ENCODE peak calls at places on chromosome 5, in four cellular contexts. One of them, this sample, is unnamed.

GRCh38 chr5:134088291-134088690 is 26.2 kb upstream of the TCF7 start:
- DNase-seq in OCI-LY7: no peak
- DNase-seq in GM23338: no peak
- DNase-seq in PC-3: no peak
- DNase-seq in this sample: peak

GRCh38 chr5:126516133-126516532 is 78.9 kb downstream of the ALDH7A1 start:
- DNase-seq in OCI-LY7: no peak
- DNase-seq in GM23338: no peak
- DNase-seq in PC-3: no peak
- DNase-seq in this sample: peak

GRCh38 chr5:130335116-130335515 is 430.9 kb downstream of the CHSY3 start:
- DNase-seq in OCI-LY7: no peak
- DNase-seq in GM23338: no peak
- DNase-seq in PC-3: peak
- DNase-seq in this sample: no peak

GRCh38 chr5:141186897-141187512 is at the start of gene PCDHB9:
- DNase-seq in OCI-LY7: peak
- DNase-seq in GM23338: peak
- DNase-seq in PC-3: peak
- DNase-seq in this sample: peak

GRCh38 chr5:71452876-71453275 is 2.6 kb upstream of the BDP1 start:
- DNase-seq in OCI-LY7: no peak
- DNase-seq in GM23338: no peak
- DNase-seq in PC-3: peak
- DNase-seq in this sample: no peak

GRCh38 chr5:173451031-173451430 is 122.8 kb upstream of the STC2 start:
- DNase-seq in OCI-LY7: peak
- DNase-seq in GM23338: peak
- DNase-seq in PC-3: peak
- DNase-seq in this sample: peak

GRCh38 chr5:151155777-151156731 is 1.5 kb downstream of the ANXA6 start:
- DNase-seq in OCI-LY7: peak
- DNase-seq in GM23338: no peak
- DNase-seq in PC-3: no peak
- DNase-seq in this sample: peak

GRCh38 chr5:82004511-82004910 is 32.7 kb downstream of the ATG10 start:
- DNase-seq in OCI-LY7: no peak
- DNase-seq in GM23338: no peak
- DNase-seq in PC-3: peak
- DNase-seq in this sample: peak

GRCh38 chr5:139733698-139734491 is 61.7 kb upstream of the PSD2 start:
- DNase-seq in OCI-LY7: no peak
- DNase-seq in GM23338: peak
- DNase-seq in PC-3: no peak
- DNase-seq in this sample: no peak

GRCh38 chr5:129387944-129388343 is 72.2 kb upstream of the ADAMTS19 start:
- DNase-seq in OCI-LY7: no peak
- DNase-seq in GM23338: no peak
- DNase-seq in PC-3: no peak
- DNase-seq in this sample: no peak

GRCh38 chr5:111820072-111820471 is 63.1 kb upstream of the NREP start:
- DNase-seq in OCI-LY7: peak
- DNase-seq in GM23338: no peak
- DNase-seq in PC-3: peak
- DNase-seq in this sample: no peak

GRCh38 chr5:107743357-107744000 is 72.7 kb upstream of the EFNA5 start:
- DNase-seq in OCI-LY7: no peak
- DNase-seq in GM23338: no peak
- DNase-seq in PC-3: peak
- DNase-seq in this sample: peak

GRCh38 chr5:27830551-27830950 is 792.2 kb upstream of the CDH9 start:
- DNase-seq in OCI-LY7: no peak
- DNase-seq in GM23338: no peak
- DNase-seq in PC-3: no peak
- DNase-seq in this sample: peak

GRCh38 chr5:178357127-178357526 is 124.5 kb upstream of the PHYKPL start:
- DNase-seq in OCI-LY7: no peak
- DNase-seq in GM23338: peak
- DNase-seq in PC-3: no peak
- DNase-seq in this sample: no peak

GRCh38 chr5:178150977-178151734 is 2.5 kb downstream of the NHP2 start:
- DNase-seq in OCI-LY7: no peak
- DNase-seq in GM23338: no peak
- DNase-seq in PC-3: no peak
- DNase-seq in this sample: peak

GRCh38 chr5:32172908-32173393 is 1.2 kb downstream of the GOLPH3 start:
- DNase-seq in OCI-LY7: peak
- DNase-seq in GM23338: no peak
- DNase-seq in PC-3: peak
- DNase-seq in this sample: peak

GRCh38 chr5:9932770-9933169 is 302.6 kb upstream of the TAS2R1 start:
- DNase-seq in OCI-LY7: no peak
- DNase-seq in GM23338: peak
- DNase-seq in PC-3: peak
- DNase-seq in this sample: peak

GRCh38 chr5:169576181-169576598 is 7.4 kb upstream of the SPDL1 start:
- DNase-seq in OCI-LY7: no peak
- DNase-seq in GM23338: no peak
- DNase-seq in PC-3: peak
- DNase-seq in this sample: peak

GRCh38 chr5:101047181-101047580 is 144.1 kb upstream of the ST8SIA4 start:
- DNase-seq in OCI-LY7: no peak
- DNase-seq in GM23338: no peak
- DNase-seq in PC-3: no peak
- DNase-seq in this sample: peak

GRCh38 chr5:81749186-81749561 is 1.7 kb downstream of the SSBP2 start:
- DNase-seq in OCI-LY7: no peak
- DNase-seq in GM23338: peak
- DNase-seq in PC-3: no peak
- DNase-seq in this sample: peak

GRCh38 chr5:59713488-59713844 is 180.1 kb downstream of the PDE4D start:
- DNase-seq in OCI-LY7: no peak
- DNase-seq in GM23338: no peak
- DNase-seq in PC-3: no peak
- DNase-seq in this sample: no peak

GRCh38 chr5:15082096-15082495 is 210.5 kb upstream of the ANKH start:
- DNase-seq in OCI-LY7: no peak
- DNase-seq in GM23338: no peak
- DNase-seq in PC-3: no peak
- DNase-seq in this sample: no peak

GRCh38 chr5:75167345-75167744 is 69.3 kb downstream of the ANKRD31 start:
- DNase-seq in OCI-LY7: no peak
- DNase-seq in GM23338: peak
- DNase-seq in PC-3: peak
- DNase-seq in this sample: peak

GRCh38 chr5:116559673-116560164 is 14.9 kb downstream of the SEMA6A start:
- DNase-seq in OCI-LY7: no peak
- DNase-seq in GM23338: peak
- DNase-seq in PC-3: no peak
- DNase-seq in this sample: no peak

GRCh38 chr5:134183481-134183880 is 6.7 kb upstream of the SKP1 start:
- DNase-seq in OCI-LY7: no peak
- DNase-seq in GM23338: no peak
- DNase-seq in PC-3: no peak
- DNase-seq in this sample: no peak

GRCh38 chr5:126104341-126104740 is 318.9 kb upstream of the GRAMD2B start:
- DNase-seq in OCI-LY7: no peak
- DNase-seq in GM23338: no peak
- DNase-seq in PC-3: no peak
- DNase-seq in this sample: no peak

GRCh38 chr5:160565376-160565775 is 143.7 kb downstream of the PTTG1 start:
- DNase-seq in OCI-LY7: no peak
- DNase-seq in GM23338: no peak
- DNase-seq in PC-3: no peak
- DNase-seq in this sample: no peak

GRCh38 chr5:19795218-19795617 is 192.8 kb downstream of the CDH18 start:
- DNase-seq in OCI-LY7: no peak
- DNase-seq in GM23338: peak
- DNase-seq in PC-3: peak
- DNase-seq in this sample: peak

GRCh38 chr5:167294861-167295685 is 996.4 kb upstream of the WWC1 start:
- DNase-seq in OCI-LY7: no peak
- DNase-seq in GM23338: peak
- DNase-seq in PC-3: peak
- DNase-seq in this sample: peak

GRCh38 chr5:158609729-158610128 is 490.0 kb downstream of the EBF1 start:
- DNase-seq in OCI-LY7: no peak
- DNase-seq in GM23338: no peak
- DNase-seq in PC-3: no peak
- DNase-seq in this sample: peak

GRCh38 chr5:181052928-181053759 is 13.1 kb downstream of the BTNL9 start:
- DNase-seq in OCI-LY7: peak
- DNase-seq in GM23338: peak
- DNase-seq in PC-3: peak
- DNase-seq in this sample: peak

GRCh38 chr5:84885479-84886258 is 501.0 kb upstream of the EDIL3 start:
- DNase-seq in OCI-LY7: no peak
- DNase-seq in GM23338: no peak
- DNase-seq in PC-3: peak
- DNase-seq in this sample: no peak

GRCh38 chr5:104793031-104793430 is 1230.4 kb upstream of the NUDT12 start:
- DNase-seq in OCI-LY7: no peak
- DNase-seq in GM23338: no peak
- DNase-seq in PC-3: peak
- DNase-seq in this sample: no peak

DNA sequence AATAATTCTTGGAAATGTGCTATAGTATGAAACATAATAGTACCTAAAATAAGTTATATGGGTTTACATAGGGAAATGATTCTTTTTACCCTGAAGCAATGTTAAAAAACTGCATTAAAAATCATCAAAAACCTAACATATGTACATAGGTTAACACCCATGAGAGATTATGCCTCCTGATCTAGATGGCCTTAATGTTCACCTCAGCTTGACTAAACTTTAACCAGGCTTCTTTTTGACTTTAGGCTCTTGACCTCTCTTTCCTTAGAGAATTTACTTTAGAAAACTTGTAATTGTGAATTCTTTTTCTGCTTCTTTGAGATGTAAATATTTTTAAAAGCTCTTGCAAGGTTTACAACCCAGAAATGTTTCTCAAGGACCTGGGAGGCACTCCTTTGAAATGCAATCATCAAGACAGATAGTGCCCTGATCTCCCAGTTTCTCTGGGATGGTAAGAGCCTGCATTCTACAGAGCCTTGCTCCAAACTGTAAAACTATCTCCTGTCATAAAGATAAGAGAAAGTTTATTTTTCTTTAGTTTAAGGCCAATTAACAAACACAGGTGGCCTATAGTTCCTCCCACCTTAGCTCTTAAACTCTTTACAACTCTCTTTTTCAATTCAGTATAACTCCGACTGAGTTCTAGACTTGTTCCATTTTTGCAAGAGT is 1231.0 kb upstream of the NUDT12 start:
- DNase-seq in OCI-LY7: no peak
- DNase-seq in GM23338: peak
- DNase-seq in PC-3: no peak
- DNase-seq in this sample: no peak
- H2AFZ ChIP-seq in OCI-LY7: no peak
- H2AFZ ChIP-seq in GM23338: no peak
- H2AFZ ChIP-seq in PC-3: no peak
- H2AFZ ChIP-seq in this sample: no peak

GRCh38 chr5:168342985-168343384 is 51.5 kb downstream of the WWC1 start:
- DNase-seq in OCI-LY7: no peak
- DNase-seq in GM23338: no peak
- DNase-seq in PC-3: no peak
- DNase-seq in this sample: no peak

GRCh38 chr5:168347786-168348414 is 56.5 kb downstream of the WWC1 start:
- DNase-seq in OCI-LY7: no peak
- DNase-seq in GM23338: no peak
- DNase-seq in PC-3: peak
- DNase-seq in this sample: no peak

GRCh38 chr5:168350315-168350714 is 58.9 kb downstream of the WWC1 start:
- DNase-seq in OCI-LY7: no peak
- DNase-seq in GM23338: no peak
- DNase-seq in PC-3: no peak
- DNase-seq in this sample: no peak

GRCh38 chr5:168346417-168346816 is 55.0 kb downstream of the WWC1 start:
- DNase-seq in OCI-LY7: no peak
- DNase-seq in GM23338: peak
- DNase-seq in PC-3: peak
- DNase-seq in this sample: no peak

DNA sequence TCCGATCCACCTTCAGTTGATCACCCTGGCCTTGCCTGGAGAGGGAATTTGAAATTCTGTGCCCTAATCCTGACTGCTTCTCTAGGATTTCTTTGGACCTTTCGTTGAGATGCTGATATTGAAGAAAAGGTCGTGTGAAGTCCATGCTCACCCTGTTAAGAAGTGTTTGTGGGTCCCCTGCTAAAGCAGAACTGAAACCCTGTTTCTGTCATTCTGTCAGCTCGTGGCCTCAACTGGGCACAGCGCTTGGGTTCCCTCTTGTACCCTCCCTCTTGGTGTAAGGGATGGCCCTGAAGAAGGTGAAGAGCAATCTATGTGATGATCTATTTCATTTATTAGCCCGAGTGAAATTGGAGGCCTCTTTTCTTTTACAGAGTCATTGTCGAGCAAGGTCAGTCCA is 55.9 kb downstream of the WWC1 start:
- DNase-seq in OCI-LY7: no peak
- DNase-seq in GM23338: no peak
- DNase-seq in PC-3: no peak
- DNase-seq in this sample: no peak
- H3K4me2 ChIP-seq in OCI-LY7: no peak
- H3K4me2 ChIP-seq in GM23338: peak
- H3K4me2 ChIP-seq in PC-3: peak
- H3K4me2 ChIP-seq in this sample: no peak

GRCh38 chr5:65190328-65191053 is 291.2 kb downstream of the ADAMTS6 start:
- DNase-seq in OCI-LY7: no peak
- DNase-seq in GM23338: no peak
- DNase-seq in PC-3: peak
- DNase-seq in this sample: peak

GRCh38 chr5:65185468-65185867 is 296.3 kb downstream of the ADAMTS6 start:
- DNase-seq in OCI-LY7: no peak
- DNase-seq in GM23338: no peak
- DNase-seq in PC-3: no peak
- DNase-seq in this sample: peak

GRCh38 chr5:65186646-65187227 is 295.0 kb downstream of the ADAMTS6 start:
- DNase-seq in OCI-LY7: no peak
- DNase-seq in GM23338: no peak
- DNase-seq in PC-3: no peak
- DNase-seq in this sample: no peak

DNA sequence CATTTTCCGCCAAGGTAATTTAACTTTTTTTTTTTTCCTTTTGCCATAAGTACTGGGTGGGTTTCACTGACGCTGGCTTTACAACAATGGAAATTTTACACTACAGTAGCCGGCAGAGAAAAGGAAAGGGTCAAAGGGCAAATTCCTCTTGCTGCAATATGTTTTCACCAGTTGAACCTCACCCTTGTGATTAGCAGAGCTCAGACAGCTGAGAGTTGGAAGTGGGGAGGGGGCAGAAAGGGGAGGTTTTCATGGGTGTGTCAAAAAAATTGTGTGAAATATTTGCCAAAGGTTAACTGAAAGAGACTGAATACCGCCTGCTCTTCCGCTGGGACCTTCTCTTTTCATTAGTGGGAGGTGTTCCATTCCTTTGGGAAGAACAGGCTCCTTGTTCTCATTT is 296.9 kb downstream of the ADAMTS6 start:
- DNase-seq in OCI-LY7: no peak
- DNase-seq in GM23338: peak
- DNase-seq in PC-3: no peak
- DNase-seq in this sample: no peak
- TF ChIP-seq EZH2phosphoT487 in OCI-LY7: no peak
- TF ChIP-seq EZH2phosphoT487 in GM23338: no peak
- TF ChIP-seq EZH2phosphoT487 in PC-3: no peak
- TF ChIP-seq EZH2phosphoT487 in this sample: no peak

GRCh38 chr5:142845402-142845901 is 75.3 kb downstream of the ARHGAP26 start:
- DNase-seq in OCI-LY7: no peak
- DNase-seq in GM23338: no peak
- DNase-seq in PC-3: no peak
- DNase-seq in this sample: no peak
- H2AFZ ChIP-seq in OCI-LY7: no peak
- H2AFZ ChIP-seq in GM23338: no peak
- H2AFZ ChIP-seq in PC-3: no peak
- H2AFZ ChIP-seq in this sample: no peak